ENCODE peak calls at places on chromosomes 4 and X, in four cellular contexts. N, Y, B and Q are unnamed samples.

GRCh38 chrX:374566-374965 is 12.1 kb downstream of the PPP2R3B start:
- DNase-seq in N (no peak), Y (no peak), B (no peak), Q (no peak)

GRCh38 chrX:29478336-29479069 is 736.9 kb upstream of the MAGEB2 start:
- DNase-seq in N (no peak), Y (peak; percentile 14), B (no peak), Q (no peak)

GRCh38 chr4:185304541-185304940 is 91.2 kb downstream of the LRP2BP start:
- DNase-seq in N (no peak), Y (no peak), B (no peak), Q (no peak)

GRCh38 chr4:143252478-143252877 is 67.8 kb downstream of the USP38 start:
- DNase-seq in N (no peak), Y (no peak), B (no peak), Q (no peak)

GRCh38 chr4:150662686-150663085 is 80.7 kb downstream of the MAB21L2 start:
- DNase-seq in N (no peak), Y (no peak), B (no peak), Q (no peak)

GRCh38 chr4:76002176-76002575 is 5.1 kb downstream of the CXCL9 start:
- DNase-seq in N (no peak), Y (no peak), B (no peak), Q (no peak)

GRCh38 chr4:106583567-106583966 is 215.0 kb upstream of the GIMD1 start:
- DNase-seq in N (no peak), Y (peak; percentile 90), B (no peak), Q (no peak)

GRCh38 chr4:32689520-32689919 is 1969.4 kb downstream of the PCDH7 start:
- DNase-seq in N (no peak), Y (peak; percentile 3), B (no peak), Q (no peak)

GRCh38 chrX:76228499-76228898 is 55.6 kb downstream of the PBDC1 start:
- DNase-seq in N (no peak), Y (no peak), B (no peak), Q (no peak)